ENCODE peak calls at places on chromosomes 6 and 20, in four cellular contexts. One of them, this sample, is unnamed.

GRCh38 chr6:130122243-130122642 is 100.5 kb downstream of the SAMD3 start:
- DNase-seq in RCC 7860: no peak
- DNase-seq in ACHN: no peak
- DNase-seq in stimulated activated CD8-positive, alpha-beta memory T cell treated with anti-CD3 and anti-CD28 coated beads, Interleukin-12 subunit alpha, Interleukin-12 subunit beta, amount 100 ng/mL, for 1 hour: no peak
- DNase-seq in this sample: no peak

GRCh38 chr6:157607317-157608109 is 215.5 kb upstream of the SNX9 start:
- DNase-seq in stimulated activated CD8-positive, alpha-beta memory T cell treated with anti-CD3 and anti-CD28 coated beads, Interleukin-12 subunit alpha, Interleukin-12 subunit beta, amount 100 ng/mL, for 1 hour: no peak
- DNase-seq in RCC 7860: no peak
- DNase-seq in ACHN: no peak
- DNase-seq in this sample: no peak

GRCh38 chr6:39724787-39725631 is at the start of gene KIF6:
- DNase-seq in stimulated activated CD8-positive, alpha-beta memory T cell treated with anti-CD3 and anti-CD28 coated beads, Interleukin-12 subunit alpha, Interleukin-12 subunit beta, amount 100 ng/mL, for 1 hour: peak
- DNase-seq in RCC 7860: peak
- DNase-seq in ACHN: peak
- DNase-seq in this sample: peak

GRCh38 chr6:43702522-43703440 is 15.2 kb upstream of the MRPS18A start:
- DNase-seq in ACHN: peak
- DNase-seq in stimulated activated CD8-positive, alpha-beta memory T cell treated with anti-CD3 and anti-CD28 coated beads, Interleukin-12 subunit alpha, Interleukin-12 subunit beta, amount 100 ng/mL, for 1 hour: no peak
- DNase-seq in RCC 7860: peak
- DNase-seq in this sample: peak

GRCh38 chr6:138486249-138487121 is 12.8 kb downstream of the NHSL1 start:
- DNase-seq in ACHN: no peak
- DNase-seq in stimulated activated CD8-positive, alpha-beta memory T cell treated with anti-CD3 and anti-CD28 coated beads, Interleukin-12 subunit alpha, Interleukin-12 subunit beta, amount 100 ng/mL, for 1 hour: no peak
- DNase-seq in RCC 7860: no peak
- DNase-seq in this sample: no peak

GRCh38 chr20:24303393-24303792 is 166.0 kb upstream of the SYNDIG1 start:
- DNase-seq in stimulated activated CD8-positive, alpha-beta memory T cell treated with anti-CD3 and anti-CD28 coated beads, Interleukin-12 subunit alpha, Interleukin-12 subunit beta, amount 100 ng/mL, for 1 hour: no peak
- DNase-seq in ACHN: no peak
- DNase-seq in RCC 7860: no peak
- DNase-seq in this sample: no peak

GRCh38 chr20:8656335-8656734 is 412.6 kb upstream of the PLCB4 start:
- DNase-seq in stimulated activated CD8-positive, alpha-beta memory T cell treated with anti-CD3 and anti-CD28 coated beads, Interleukin-12 subunit alpha, Interleukin-12 subunit beta, amount 100 ng/mL, for 1 hour: no peak
- DNase-seq in RCC 7860: no peak
- DNase-seq in ACHN: no peak
- DNase-seq in this sample: no peak

GRCh38 chr6:25112207-25112874 is 166.8 kb upstream of the CARMIL1 start:
- DNase-seq in stimulated activated CD8-positive, alpha-beta memory T cell treated with anti-CD3 and anti-CD28 coated beads, Interleukin-12 subunit alpha, Interleukin-12 subunit beta, amount 100 ng/mL, for 1 hour: no peak
- DNase-seq in ACHN: no peak
- DNase-seq in RCC 7860: no peak
- DNase-seq in this sample: no peak

GRCh38 chr20:59055302-59055701 is 12.7 kb upstream of the PRELID3B start:
- DNase-seq in ACHN: peak
- DNase-seq in RCC 7860: no peak
- DNase-seq in stimulated activated CD8-positive, alpha-beta memory T cell treated with anti-CD3 and anti-CD28 coated beads, Interleukin-12 subunit alpha, Interleukin-12 subunit beta, amount 100 ng/mL, for 1 hour: no peak
- DNase-seq in this sample: no peak

GRCh38 chr20:57265649-57266250 is 691 bp downstream of the BMP7 start:
- DNase-seq in stimulated activated CD8-positive, alpha-beta memory T cell treated with anti-CD3 and anti-CD28 coated beads, Interleukin-12 subunit alpha, Interleukin-12 subunit beta, amount 100 ng/mL, for 1 hour: no peak
- DNase-seq in ACHN: no peak
- DNase-seq in RCC 7860: no peak
- DNase-seq in this sample: no peak

GRCh38 chr6:137715589-137716045 is 151.4 kb upstream of the TNFAIP3 start:
- DNase-seq in RCC 7860: no peak
- DNase-seq in ACHN: no peak
- DNase-seq in stimulated activated CD8-positive, alpha-beta memory T cell treated with anti-CD3 and anti-CD28 coated beads, Interleukin-12 subunit alpha, Interleukin-12 subunit beta, amount 100 ng/mL, for 1 hour: no peak
- DNase-seq in this sample: no peak

GRCh38 chr20:48153523-48153922 is 368.2 kb upstream of the SULF2 start:
- DNase-seq in ACHN: no peak
- DNase-seq in stimulated activated CD8-positive, alpha-beta memory T cell treated with anti-CD3 and anti-CD28 coated beads, Interleukin-12 subunit alpha, Interleukin-12 subunit beta, amount 100 ng/mL, for 1 hour: no peak
- DNase-seq in RCC 7860: no peak
- DNase-seq in this sample: no peak

GRCh38 chr6:166487148-166487547 is 99.3 kb downstream of the RAMACL start:
- DNase-seq in RCC 7860: no peak
- DNase-seq in ACHN: no peak
- DNase-seq in stimulated activated CD8-positive, alpha-beta memory T cell treated with anti-CD3 and anti-CD28 coated beads, Interleukin-12 subunit alpha, Interleukin-12 subunit beta, amount 100 ng/mL, for 1 hour: no peak
- DNase-seq in this sample: no peak

GRCh38 chr6:5894357-5894756 is 112.4 kb downstream of the NRN1 start:
- DNase-seq in stimulated activated CD8-positive, alpha-beta memory T cell treated with anti-CD3 and anti-CD28 coated beads, Interleukin-12 subunit alpha, Interleukin-12 subunit beta, amount 100 ng/mL, for 1 hour: no peak
- DNase-seq in ACHN: no peak
- DNase-seq in RCC 7860: no peak
- DNase-seq in this sample: no peak

GRCh38 chr20:48364688-48365421 is 462.9 kb downstream of the PREX1 start:
- DNase-seq in RCC 7860: no peak
- DNase-seq in stimulated activated CD8-positive, alpha-beta memory T cell treated with anti-CD3 and anti-CD28 coated beads, Interleukin-12 subunit alpha, Interleukin-12 subunit beta, amount 100 ng/mL, for 1 hour: no peak
- DNase-seq in ACHN: no peak
- DNase-seq in this sample: no peak

GRCh38 chr6:87276624-87277023 is 45.8 kb upstream of the SMIM8 start:
- DNase-seq in RCC 7860: no peak
- DNase-seq in stimulated activated CD8-positive, alpha-beta memory T cell treated with anti-CD3 and anti-CD28 coated beads, Interleukin-12 subunit alpha, Interleukin-12 subunit beta, amount 100 ng/mL, for 1 hour: no peak
- DNase-seq in ACHN: no peak
- DNase-seq in this sample: no peak

GRCh38 chr6:40722553-40723258 is 135.5 kb upstream of the LRFN2 start:
- DNase-seq in ACHN: no peak
- DNase-seq in RCC 7860: no peak
- DNase-seq in stimulated activated CD8-positive, alpha-beta memory T cell treated with anti-CD3 and anti-CD28 coated beads, Interleukin-12 subunit alpha, Interleukin-12 subunit beta, amount 100 ng/mL, for 1 hour: no peak
- DNase-seq in this sample: no peak

GRCh38 chr6:44560458-44561061 is 173.1 kb downstream of the CDC5L start:
- DNase-seq in stimulated activated CD8-positive, alpha-beta memory T cell treated with anti-CD3 and anti-CD28 coated beads, Interleukin-12 subunit alpha, Interleukin-12 subunit beta, amount 100 ng/mL, for 1 hour: no peak
- DNase-seq in RCC 7860: no peak
- DNase-seq in ACHN: no peak
- DNase-seq in this sample: no peak

GRCh38 chr6:105806486-105806920 is 279.6 kb upstream of the PRDM1 start:
- DNase-seq in RCC 7860: no peak
- DNase-seq in ACHN: no peak
- DNase-seq in stimulated activated CD8-positive, alpha-beta memory T cell treated with anti-CD3 and anti-CD28 coated beads, Interleukin-12 subunit alpha, Interleukin-12 subunit beta, amount 100 ng/mL, for 1 hour: no peak
- DNase-seq in this sample: no peak

GRCh38 chr20:59778615-59779200 is 154.7 kb downstream of the SYCP2 start:
- DNase-seq in RCC 7860: no peak
- DNase-seq in ACHN: no peak
- DNase-seq in stimulated activated CD8-positive, alpha-beta memory T cell treated with anti-CD3 and anti-CD28 coated beads, Interleukin-12 subunit alpha, Interleukin-12 subunit beta, amount 100 ng/mL, for 1 hour: no peak
- DNase-seq in this sample: no peak

GRCh38 chr6:58113960-58114359 is 796.5 kb downstream of the PRIM2 start:
- DNase-seq in stimulated activated CD8-positive, alpha-beta memory T cell treated with anti-CD3 and anti-CD28 coated beads, Interleukin-12 subunit alpha, Interleukin-12 subunit beta, amount 100 ng/mL, for 1 hour: no peak
- DNase-seq in RCC 7860: no peak
- DNase-seq in ACHN: no peak
- DNase-seq in this sample: no peak

GRCh38 chr6:159107451-159108260 is 61.5 kb upstream of the FNDC1 start:
- DNase-seq in stimulated activated CD8-positive, alpha-beta memory T cell treated with anti-CD3 and anti-CD28 coated beads, Interleukin-12 subunit alpha, Interleukin-12 subunit beta, amount 100 ng/mL, for 1 hour: peak
- DNase-seq in RCC 7860: no peak
- DNase-seq in ACHN: no peak
- DNase-seq in this sample: no peak

GRCh38 chr6:157534991-157535353 is 154.0 kb downstream of the ZDHHC14 start:
- DNase-seq in RCC 7860: no peak
- DNase-seq in ACHN: no peak
- DNase-seq in stimulated activated CD8-positive, alpha-beta memory T cell treated with anti-CD3 and anti-CD28 coated beads, Interleukin-12 subunit alpha, Interleukin-12 subunit beta, amount 100 ng/mL, for 1 hour: no peak
- DNase-seq in this sample: no peak